ENCODE peak calls at places on chromosomes 4 and X, in six cellular contexts. E is lower lobe of right lung, P is heart left ventricle, T is transverse colon, D is H1, W is Panc1. L is an unnamed sample.

GRCh38 chr4:110644008-110644407 is 21.1 kb upstream of the PITX2 start:
- DNase-seq in W (no peak), P (no peak), E (no peak), T (no peak), D (no peak), L (no peak)

GRCh38 chr4:138222041-138222440 is 20.1 kb downstream of the SLC7A11 start:
- DNase-seq in E (no peak), D (no peak), P (no peak), T (no peak), W (no peak), L (no peak)

GRCh38 chrX:149648932-149649331 is 17.3 kb upstream of the TMEM185A start:
- DNase-seq in T (no peak), D (no peak), P (no peak), E (no peak), W (no peak), L (no peak)

GRCh38 chrX:129655547-129656248 is 942 bp upstream of the APLN start:
- DNase-seq in D (no peak), E (no peak), T (no peak), W (no peak), P (no peak), L (no peak)

GRCh38 chrX:26925088-26925487 is 538.1 kb downstream of the PPP4R3C start:
- DNase-seq in D (no peak), T (no peak), P (no peak), E (no peak), W (no peak), L (no peak)

GRCh38 chr4:4782969-4783368 is 76.5 kb upstream of the MSX1 start:
- DNase-seq in T (no peak), P (no peak), W (no peak), D (no peak), E (no peak), L (no peak)

GRCh38 chrX:10237255-10237654 is 80.5 kb downstream of the CLCN4 start:
- DNase-seq in W (no peak), D (no peak), E (no peak), P (no peak), T (no peak), L (no peak)

GRCh38 chr4:13559414-13559813 is 15.1 kb upstream of the NKX3-2 start:
- DNase-seq in D (no peak), W (no peak), T (no peak), E (no peak), P (no peak), L (no peak)

GRCh38 chrX:95612350-95612749 is 1072.3 kb upstream of the DIAPH2 start:
- DNase-seq in D (no peak), P (no peak), T (no peak), W (no peak), E (no peak), L (no peak)

GRCh38 chr4:147678796-147679549 is 5.0 kb downstream of the PRMT9 start:
- DNase-seq in D (peak), W (no peak), P (no peak), E (no peak), T (no peak), L (no peak)

GRCh38 chr4:77031544-77031943 is 44.2 kb downstream of the CCNI start:
- DNase-seq in P (no peak), E (no peak), W (no peak), D (no peak), T (no peak), L (no peak)

GRCh38 chrX:100447563-100448397 is 37.7 kb upstream of the PCDH19 start:
- DNase-seq in E (no peak), D (peak), W (peak), T (peak), P (peak), L (peak)

GRCh38 chr4:169070071-169070894 is 60.2 kb upstream of the CBR4 start:
- DNase-seq in P (peak), T (peak), W (no peak), D (no peak), E (no peak), L (no peak)

DNA sequence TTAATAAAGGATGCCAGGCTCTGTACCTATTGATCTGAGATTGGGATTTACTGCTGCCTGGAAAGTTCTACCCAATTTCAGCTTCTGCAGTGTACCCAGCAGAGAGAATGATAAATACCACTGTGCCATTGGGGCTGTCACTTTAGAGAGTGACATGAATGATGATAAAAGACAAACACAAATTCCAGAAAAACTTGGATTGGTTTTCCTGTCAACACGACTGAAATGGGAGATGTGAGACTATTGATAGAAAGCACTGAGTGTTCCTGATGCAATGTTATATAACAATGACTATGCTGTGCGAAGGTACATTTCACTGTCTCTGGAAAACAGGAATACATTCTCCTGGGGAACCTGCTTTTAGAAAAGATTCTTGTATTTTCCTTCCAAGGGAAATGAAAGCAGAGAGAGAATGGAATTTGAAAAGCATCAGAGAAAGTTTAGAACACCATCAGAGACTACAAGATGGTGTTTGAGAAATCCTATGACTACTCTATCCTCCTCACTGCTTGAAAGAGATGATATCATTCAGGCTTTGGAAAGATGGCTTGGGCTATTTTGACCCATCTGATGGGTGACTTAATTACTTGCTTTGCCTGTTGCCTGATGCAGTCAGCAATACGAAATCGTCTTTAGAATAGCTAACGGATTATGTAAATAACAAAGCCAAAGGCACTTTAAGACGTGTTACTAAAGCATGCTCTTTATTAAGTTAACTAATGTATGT is 49.7 kb downstream of the MID1IP1 start:
- DNase-seq in W (no peak), D (no peak), T (no peak), E (no peak), P (no peak), L (no peak)
- H3K27ac ChIP-seq in W (no peak), D (no peak), T (no peak), E (no peak), P (peak), L (no peak)

GRCh38 chr4:38237139-38237538 is 276.9 kb downstream of the PTTG2 start:
- DNase-seq in T (no peak), P (no peak), E (no peak), W (peak), D (no peak), L (no peak)
- TF ChIP-seq CTCF in T (no peak), P (no peak), E (no peak), W (no peak), D (no peak), L (no peak)

DNA sequence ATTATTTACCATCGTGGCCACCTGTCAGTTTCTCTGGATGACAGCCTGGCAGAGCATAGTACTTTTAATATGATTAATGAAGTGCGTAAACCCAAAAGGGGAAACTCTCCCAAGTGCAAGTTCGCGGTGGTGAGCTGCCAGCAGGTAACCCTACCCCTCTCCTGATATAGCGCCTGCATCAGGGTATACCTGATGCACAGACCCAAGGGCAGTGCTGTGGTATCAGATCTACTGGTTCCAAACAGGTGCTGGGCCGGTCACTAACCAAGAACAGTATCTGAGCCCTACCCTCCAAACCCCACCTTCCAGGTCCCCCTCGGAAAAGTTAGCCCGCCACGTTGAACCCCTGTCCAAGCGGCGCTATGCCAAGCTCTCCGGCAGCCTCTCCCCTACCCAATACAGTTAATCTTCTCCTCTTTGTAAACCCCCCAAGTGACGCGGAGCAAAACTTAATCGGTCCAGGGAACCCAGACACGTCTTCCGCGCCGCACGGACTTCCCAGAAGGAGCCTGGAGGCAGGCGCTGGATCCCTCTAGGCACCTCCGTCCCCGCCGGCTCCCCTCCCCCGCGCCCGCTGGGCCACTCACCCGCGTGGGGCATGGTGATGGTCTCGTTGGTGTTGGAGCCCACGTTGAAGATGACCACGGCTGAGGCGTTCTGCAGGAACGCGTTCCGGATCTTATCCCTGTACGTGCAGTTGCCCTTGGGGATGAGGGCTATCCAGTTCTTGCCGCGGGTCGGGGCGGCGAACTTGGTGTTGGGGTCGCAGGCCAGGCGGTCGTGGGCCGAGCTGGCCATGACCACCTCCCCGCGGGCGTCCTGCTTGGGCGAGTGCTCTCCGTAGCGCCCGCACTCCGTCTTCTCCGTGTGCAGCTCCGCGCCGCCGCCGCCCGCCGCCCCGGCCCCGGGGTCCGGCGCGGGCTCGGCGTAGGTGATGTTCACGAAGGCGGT is 1.3 kb downstream of the RNF150 start:
- DNase-seq in W (no peak), D (peak), E (no peak), T (peak), P (peak), L (peak)
- H3K27ac ChIP-seq in W (no peak), D (no peak), E (no peak), T (peak), P (peak), L (peak)

GRCh38 chr4:41879552-41879951 is 55.7 kb upstream of the TMEM33 start:
- DNase-seq in W (no peak), P (no peak), E (no peak), D (no peak), T (no peak), L (no peak)

GRCh38 chr4:41882622-41883347 is 52.4 kb upstream of the TMEM33 start:
- DNase-seq in T (no peak), D (peak), E (peak), W (no peak), P (no peak), L (no peak)

GRCh38 chr4:41881931-41882621 is 53.2 kb upstream of the TMEM33 start:
- DNase-seq in E (no peak), P (no peak), D (peak), W (no peak), T (no peak), L (no peak)

GRCh38 chr4:41880022-41880837 is 55.0 kb upstream of the TMEM33 start:
- DNase-seq in E (no peak), T (no peak), D (peak), P (no peak), W (no peak), L (no peak)

GRCh38 chr4:41880840-41881831 is 54.1 kb upstream of the TMEM33 start:
- DNase-seq in D (peak), T (no peak), E (no peak), W (no peak), P (no peak), L (no peak)
- TF ChIP-seq CTCF in D (no peak), T (no peak), E (no peak), W (no peak), P (no peak), L (no peak)

GRCh38 chr4:113961322-113961698 is 18.1 kb downstream of the ARSJ start:
- DNase-seq in E (no peak), D (no peak), T (no peak), P (no peak), W (no peak), L (no peak)
- H3K27ac ChIP-seq in E (peak), D (no peak), T (no peak), P (no peak), W (peak), L (no peak)

DNA sequence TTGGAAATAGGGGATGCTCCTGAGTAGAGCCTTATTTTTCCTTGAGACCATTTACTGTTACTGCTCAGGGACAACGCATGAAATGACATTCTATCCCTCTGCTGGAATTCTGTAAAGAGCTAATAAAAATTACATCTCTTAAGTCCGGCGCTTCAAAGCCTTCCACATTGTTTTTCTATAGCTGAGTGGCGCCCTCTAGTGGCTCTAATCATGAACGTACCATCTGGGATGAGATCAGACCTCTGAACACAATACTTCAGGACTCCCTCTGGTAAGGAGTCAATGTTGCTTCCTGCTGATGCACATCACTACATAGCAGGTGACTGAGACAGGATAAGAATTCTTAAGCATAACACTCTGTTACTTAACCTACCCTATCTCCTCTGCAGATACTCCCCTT is 6.0 kb downstream of the HMGN5 start:
- DNase-seq in T (peak), D (peak), W (no peak), E (no peak), P (peak), L (peak)
- TF ChIP-seq CTCF in T (peak), D (peak), W (peak), E (peak), P (peak), L (peak)

L was measured in uterus.